ENCODE peak calls at places on chromosomes 7 and 10, in four cellular contexts. One of them, this sample, is unnamed.

GRCh38 chr10:102704915-102705314 is 9.3 kb downstream of the ARL3 start:
- DNase-seq in A549: no peak
- DNase-seq in GM12878: no peak
- DNase-seq in HepG2: peak; percentile 25
- DNase-seq in this sample: no peak

GRCh38 chr7:68929712-68930395 is 668.4 kb upstream of the AUTS2 start:
- DNase-seq in A549: peak; percentile 57
- DNase-seq in GM12878: no peak
- DNase-seq in HepG2: no peak
- DNase-seq in this sample: no peak

GRCh38 chr10:58508316-58508715 is 4.4 kb upstream of the BICC1 start:
- DNase-seq in A549: no peak
- DNase-seq in GM12878: no peak
- DNase-seq in HepG2: no peak
- DNase-seq in this sample: no peak

GRCh38 chr10:92110039-92110794 is 180.7 kb downstream of the CPEB3 start:
- DNase-seq in A549: no peak
- DNase-seq in GM12878: no peak
- DNase-seq in HepG2: no peak
- DNase-seq in this sample: peak; percentile 76

GRCh38 chr10:59006511-59007306 is 169.7 kb upstream of the PHYHIPL start:
- DNase-seq in A549: peak; percentile 64
- DNase-seq in GM12878: no peak
- DNase-seq in HepG2: peak; percentile 86
- DNase-seq in this sample: peak; percentile 6

GRCh38 chr10:46223064-46223480 is 63.7 kb upstream of the ANTXRL start:
- DNase-seq in A549: peak; percentile 38
- DNase-seq in GM12878: no peak
- DNase-seq in HepG2: no peak
- DNase-seq in this sample: peak; percentile 31

GRCh38 chr7:157268540-157268939 is 68.3 kb upstream of the DNAJB6 start:
- DNase-seq in A549: no peak
- DNase-seq in GM12878: no peak
- DNase-seq in HepG2: no peak
- DNase-seq in this sample: no peak

GRCh38 chr7:21314954-21315353 is 112.9 kb upstream of the SP4 start:
- DNase-seq in A549: no peak
- DNase-seq in GM12878: no peak
- DNase-seq in HepG2: no peak
- DNase-seq in this sample: no peak

GRCh38 chr10:15155978-15156377 is 12.5 kb downstream of the NMT2 start:
- DNase-seq in A549: no peak
- DNase-seq in GM12878: no peak
- DNase-seq in HepG2: no peak
- DNase-seq in this sample: no peak

GRCh38 chr7:158353606-158354570 is 233.7 kb downstream of the PTPRN2 start:
- DNase-seq in A549: peak; percentile 44
- DNase-seq in GM12878: no peak
- DNase-seq in HepG2: peak; percentile 22
- DNase-seq in this sample: peak; percentile 76

GRCh38 chr10:71434760-71435394 is 38.2 kb downstream of the CDH23 start:
- DNase-seq in A549: no peak
- DNase-seq in GM12878: no peak
- DNase-seq in HepG2: no peak
- DNase-seq in this sample: no peak

GRCh38 chr7:157250605-157251228 is 86.1 kb upstream of the DNAJB6 start:
- DNase-seq in A549: peak; percentile 73
- DNase-seq in GM12878: no peak
- DNase-seq in HepG2: peak; percentile 61
- DNase-seq in this sample: peak; percentile 83

GRCh38 chr10:110209926-110210662 is 2.7 kb downstream of the MXI1 start:
- DNase-seq in A549: peak; percentile 26
- DNase-seq in GM12878: no peak
- DNase-seq in HepG2: no peak
- DNase-seq in this sample: peak; percentile 67

GRCh38 chr10:34957531-34957930 is 132.6 kb downstream of the CUL2 start:
- DNase-seq in A549: no peak
- DNase-seq in GM12878: no peak
- DNase-seq in HepG2: no peak
- DNase-seq in this sample: no peak

GRCh38 chr7:31764457-31764856 is 77.4 kb downstream of the PPP1R17 start:
- DNase-seq in A549: peak; percentile 5
- DNase-seq in GM12878: no peak
- DNase-seq in HepG2: no peak
- DNase-seq in this sample: no peak

GRCh38 chr10:90319188-90319914 is 538.5 kb downstream of the HTR7 start:
- DNase-seq in A549: peak; percentile 73
- DNase-seq in GM12878: peak; percentile 48
- DNase-seq in HepG2: peak; percentile 43
- DNase-seq in this sample: peak; percentile 26

GRCh38 chr7:143236408-143236990 is 14.7 kb downstream of the TAS2R40 start:
- DNase-seq in A549: no peak
- DNase-seq in GM12878: no peak
- DNase-seq in HepG2: no peak
- DNase-seq in this sample: no peak

GRCh38 chr7:28230273-28230672 is 49.7 kb upstream of the JAZF1 start:
- DNase-seq in A549: no peak
- DNase-seq in GM12878: no peak
- DNase-seq in HepG2: peak; percentile 5
- DNase-seq in this sample: no peak

GRCh38 chr10:92688927-92689662 is 660 bp upstream of the HHEX start:
- DNase-seq in A549: peak; percentile 61
- DNase-seq in GM12878: no peak
- DNase-seq in HepG2: peak; percentile 55
- DNase-seq in this sample: peak; percentile 83

GRCh38 chr7:613442-614140 is 93.9 kb upstream of the PDGFA start:
- DNase-seq in A549: no peak
- DNase-seq in GM12878: no peak
- DNase-seq in HepG2: no peak
- DNase-seq in this sample: no peak

GRCh38 chr7:19062216-19062615 is 55.2 kb downstream of the TWIST1 start:
- DNase-seq in A549: no peak
- DNase-seq in GM12878: no peak
- DNase-seq in HepG2: no peak
- DNase-seq in this sample: no peak

GRCh38 chr7:23972057-23972456 is 262.0 kb downstream of the STK31 start:
- DNase-seq in A549: no peak
- DNase-seq in GM12878: no peak
- DNase-seq in HepG2: no peak
- DNase-seq in this sample: no peak

GRCh38 chr7:5634107-5634950 is 147.1 kb downstream of the RNF216 start:
- DNase-seq in A549: no peak
- DNase-seq in GM12878: no peak
- DNase-seq in HepG2: no peak
- DNase-seq in this sample: peak; percentile 81

GRCh38 chr10:80513106-80513505 is 24.6 kb upstream of the SH2D4B start:
- DNase-seq in A549: no peak
- DNase-seq in GM12878: no peak
- DNase-seq in HepG2: no peak
- DNase-seq in this sample: no peak

GRCh38 chr7:157784114-157784835 is 447.5 kb downstream of the DNAJB6 start:
- DNase-seq in A549: no peak
- DNase-seq in GM12878: no peak
- DNase-seq in HepG2: no peak
- DNase-seq in this sample: no peak

GRCh38 chr10:124611738-124612137 is 132.4 kb downstream of the FAM53B start:
- DNase-seq in A549: no peak
- DNase-seq in GM12878: no peak
- DNase-seq in HepG2: no peak
- DNase-seq in this sample: peak; percentile 99

GRCh38 chr10:109977382-109977806 is 30.4 kb upstream of the ADD3 start:
- DNase-seq in A549: peak; percentile 54
- DNase-seq in GM12878: no peak
- DNase-seq in HepG2: peak; percentile 95
- DNase-seq in this sample: no peak

GRCh38 chr10:22491931-22492615 is 146.8 kb downstream of the SPAG6 start:
- DNase-seq in A549: no peak
- DNase-seq in GM12878: no peak
- DNase-seq in HepG2: no peak
- DNase-seq in this sample: peak; percentile 67

GRCh38 chr7:1999278-1999984 is 233.3 kb downstream of the MAD1L1 start:
- DNase-seq in A549: no peak
- DNase-seq in GM12878: no peak
- DNase-seq in HepG2: no peak
- DNase-seq in this sample: no peak

GRCh38 chr7:2000801-2001321 is 231.9 kb downstream of the MAD1L1 start:
- DNase-seq in A549: no peak
- DNase-seq in GM12878: no peak
- DNase-seq in HepG2: no peak
- DNase-seq in this sample: no peak

GRCh38 chr7:2001601-2002442 is 230.9 kb downstream of the MAD1L1 start:
- DNase-seq in A549: no peak
- DNase-seq in GM12878: no peak
- DNase-seq in HepG2: no peak
- DNase-seq in this sample: no peak

GRCh38 chr7:1998146-1998545 is 234.6 kb downstream of the MAD1L1 start:
- DNase-seq in A549: no peak
- DNase-seq in GM12878: no peak
- DNase-seq in HepG2: no peak
- DNase-seq in this sample: no peak

DNA sequence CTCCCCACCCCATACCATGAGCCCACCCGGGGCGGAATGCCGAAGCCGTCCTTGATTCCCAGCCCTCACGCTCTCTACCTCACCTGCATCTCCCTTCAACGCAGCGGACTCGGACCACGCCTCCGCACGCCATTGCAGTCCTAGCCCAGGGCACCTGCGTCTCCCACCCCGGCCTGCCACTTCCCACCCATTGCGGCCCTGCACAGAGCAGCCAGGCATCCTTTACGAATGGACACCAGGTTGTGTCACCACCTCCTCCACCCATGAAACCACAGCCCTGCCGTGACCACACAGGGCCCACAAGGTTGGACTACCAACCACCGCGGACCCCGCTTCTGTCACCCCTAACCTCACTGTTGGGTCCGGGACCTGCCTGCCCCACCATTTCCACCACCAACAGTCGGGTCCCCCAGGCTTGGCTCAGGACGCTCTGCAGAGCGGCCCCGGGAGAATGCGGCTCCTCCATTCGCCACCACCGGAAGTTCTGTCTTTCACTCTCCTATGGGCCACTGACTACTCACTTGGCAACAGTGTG is 232.5 kb downstream of the MAD1L1 start:
- DNase-seq in A549: no peak
- DNase-seq in GM12878: no peak
- DNase-seq in HepG2: no peak
- DNase-seq in this sample: no peak
- TF ChIP-seq MYC in A549: no peak
- TF ChIP-seq MYC in GM12878: no peak
- TF ChIP-seq MYC in HepG2: no peak
- TF ChIP-seq MYC in this sample: no peak

GRCh38 chr10:122374246-122374858 is at the start of gene PLEKHA1:
- DNase-seq in A549: peak; percentile 94
- DNase-seq in GM12878: peak; percentile 16
- DNase-seq in HepG2: peak; percentile 84
- DNase-seq in this sample: peak; percentile 91
- TF ChIP-seq POLR2A in A549: peak; percentile 82
- TF ChIP-seq POLR2A in GM12878: peak; percentile 22
- TF ChIP-seq POLR2A in HepG2: peak; percentile 70
- TF ChIP-seq POLR2A in this sample: no peak

DNA sequence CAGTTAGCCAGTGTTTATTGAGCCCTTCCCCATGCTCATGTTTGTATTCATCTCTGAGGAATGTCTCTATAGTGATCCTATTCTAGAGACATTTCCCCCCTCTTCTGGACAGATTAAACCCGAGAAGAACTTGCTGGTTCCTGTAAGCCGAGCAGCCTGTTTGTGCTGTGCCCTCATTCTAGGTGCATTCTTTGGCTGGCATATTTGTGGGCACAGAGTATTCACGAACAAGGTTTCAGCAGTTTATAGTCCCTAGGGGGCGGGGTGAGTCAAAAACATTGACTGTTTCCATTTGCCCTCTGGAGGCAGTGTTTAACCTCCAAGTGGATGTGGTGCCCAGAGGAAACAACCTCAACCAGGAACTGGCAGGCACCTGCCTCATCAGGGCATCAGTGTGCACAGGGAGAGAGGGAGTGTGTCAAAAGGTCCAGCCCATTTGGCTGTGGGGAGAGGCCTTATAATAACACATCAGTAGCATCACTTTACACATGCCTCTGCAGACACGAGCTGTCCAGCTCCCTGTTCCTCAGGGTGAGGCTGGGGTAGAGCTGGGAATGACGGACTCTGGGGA is 273.3 kb upstream of the LRGUK start:
- DNase-seq in A549: peak; percentile 82
- DNase-seq in GM12878: peak; percentile 9
- DNase-seq in HepG2: peak; percentile 47
- DNase-seq in this sample: peak; percentile 79
- TF ChIP-seq MYC in A549: no peak
- TF ChIP-seq MYC in GM12878: no peak
- TF ChIP-seq MYC in HepG2: no peak
- TF ChIP-seq MYC in this sample: no peak

GRCh38 chr10:69088471-69088769 is 517 bp downstream of the SRGN start:
- DNase-seq in A549: no peak
- DNase-seq in GM12878: no peak
- DNase-seq in HepG2: no peak
- DNase-seq in this sample: no peak

GRCh38 chr10:69088801-69089501 is 1.0 kb downstream of the SRGN start:
- DNase-seq in A549: peak; percentile 80
- DNase-seq in GM12878: peak; percentile 61
- DNase-seq in HepG2: no peak
- DNase-seq in this sample: peak; percentile 89

GRCh38 chr10:69086131-69086530 is 1.8 kb upstream of the SRGN start:
- DNase-seq in A549: no peak
- DNase-seq in GM12878: no peak
- DNase-seq in HepG2: no peak
- DNase-seq in this sample: peak; percentile 90

GRCh38 chr10:69089638-69090599 is 2.0 kb downstream of the SRGN start:
- DNase-seq in A549: no peak
- DNase-seq in GM12878: peak; percentile 65
- DNase-seq in HepG2: no peak
- DNase-seq in this sample: peak; percentile 83

DNA sequence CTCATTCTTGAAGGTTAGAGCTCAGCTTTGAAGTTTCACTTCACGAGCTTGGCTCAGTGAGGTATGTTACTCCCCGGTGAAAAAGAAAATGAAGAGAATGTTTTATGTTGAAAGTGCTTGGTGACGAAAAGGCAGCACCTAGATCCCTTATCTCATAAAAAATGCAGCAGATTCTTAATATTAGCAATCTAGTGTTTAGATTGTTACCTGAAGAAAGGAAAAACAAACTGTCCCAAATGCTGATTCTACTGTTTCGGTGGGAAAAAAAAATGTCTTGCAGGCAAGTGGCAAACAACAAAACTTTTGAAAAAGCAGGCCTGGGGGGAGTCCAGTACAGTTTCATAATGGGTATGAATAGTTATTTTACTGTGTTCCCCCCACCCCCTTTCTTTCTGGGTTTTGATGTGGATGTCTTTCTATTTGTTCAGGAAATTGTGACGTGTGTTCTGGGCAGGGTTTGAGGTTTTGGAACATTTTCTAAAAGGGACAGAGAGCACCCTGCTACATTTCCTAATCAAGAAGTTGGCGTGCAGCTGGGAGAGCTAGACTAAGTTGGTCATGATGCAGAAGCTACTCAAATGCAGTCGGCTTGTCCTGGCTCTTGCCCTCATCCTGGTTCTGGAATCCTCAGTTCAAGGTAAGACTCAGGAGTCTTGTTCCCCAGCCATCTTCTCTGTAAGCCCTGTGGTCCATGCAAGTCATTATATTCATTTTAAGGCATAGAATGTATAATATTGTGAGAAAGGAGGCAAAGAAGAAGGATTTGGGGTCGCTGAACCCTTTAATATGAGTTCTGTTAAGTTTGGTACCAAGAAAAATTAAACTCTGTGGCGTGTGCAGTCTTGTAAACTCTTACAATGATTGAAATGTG is at the start of gene SRGN:
- DNase-seq in A549: peak; percentile 68
- DNase-seq in GM12878: peak; percentile 97
- DNase-seq in HepG2: no peak
- DNase-seq in this sample: peak; percentile 99
- TF ChIP-seq POLR2A in A549: no peak
- TF ChIP-seq POLR2A in GM12878: peak; percentile 96
- TF ChIP-seq POLR2A in HepG2: no peak
- TF ChIP-seq POLR2A in this sample: peak; percentile 100

This sample was measured in NB4.